ENCODE peak calls at places on chromosomes 1 and 21, in six cellular contexts. R, B, M, D, C and I are unnamed samples.
A peak's percentile ranks its signal among the peaks of the same experiment; 100 is the strongest.

GRCh38 chr1:45543599-45544417 is 6.8 kb upstream of the AKR1A1 start:
- DNase-seq in R (peak; percentile 78), B (peak; percentile 66), M (peak; percentile 66), D (no peak), C (peak; percentile 71), I (peak; percentile 71)

GRCh38 chr1:4160181-4160580 is 260.1 kb upstream of the C1orf174 start:
- DNase-seq in R (no peak), B (no peak), M (no peak), D (no peak), C (no peak), I (no peak)

GRCh38 chr1:176315519-176316220 is 108.6 kb upstream of the COP1 start:
- DNase-seq in R (no peak), B (no peak), M (no peak), D (no peak), C (no peak), I (no peak)

GRCh38 chr1:27428316-27429028 is 36.0 kb downstream of the GPR3 start:
- DNase-seq in R (peak; percentile 29), B (no peak), M (no peak), D (no peak), C (no peak), I (peak; percentile 77)

GRCh38 chr1:33624991-33625870 is 152.8 kb downstream of the ZSCAN20 start:
- DNase-seq in R (no peak), B (no peak), M (no peak), D (no peak), C (no peak), I (peak; percentile 34)

GRCh38 chr1:30452170-30452569 is 271.2 kb downstream of the MATN1 start:
- DNase-seq in R (no peak), B (no peak), M (peak; percentile 9), D (no peak), C (no peak), I (no peak)

GRCh38 chr1:41268154-41268770 is 26.2 kb upstream of the SCMH1 start:
- DNase-seq in R (peak; percentile 69), B (peak; percentile 71), M (peak; percentile 76), D (peak; percentile 38), C (peak; percentile 66), I (no peak)

GRCh38 chr1:113630340-113631327 is 128.7 kb downstream of the PHTF1 start:
- DNase-seq in R (no peak), B (no peak), M (no peak), D (no peak), C (no peak), I (no peak)

GRCh38 chr21:43331962-43332458 is 94.9 kb downstream of the SIK1 start:
- DNase-seq in R (peak; percentile 36), B (no peak), M (no peak), D (peak; percentile 91), C (no peak), I (no peak)

GRCh38 chr1:158285756-158286241 is 3.9 kb upstream of the CD1C start:
- DNase-seq in R (peak; percentile 43), B (no peak), M (peak; percentile 34), D (no peak), C (peak; percentile 48), I (peak; percentile 78)

GRCh38 chr21:35048183-35048601 is 910 bp downstream of the RUNX1 start:
- DNase-seq in R (no peak), B (peak; percentile 34), M (no peak), D (peak; percentile 30), C (no peak), I (no peak)

GRCh38 chr1:151970641-151971040 is 23.0 kb downstream of the S100A10 start:
- DNase-seq in R (no peak), B (no peak), M (peak; percentile 60), D (no peak), C (no peak), I (no peak)

GRCh38 chr1:230375795-230376194 is 50.3 kb downstream of the PGBD5 start:
- DNase-seq in R (peak; percentile 19), B (no peak), M (no peak), D (no peak), C (no peak), I (no peak)

GRCh38 chr1:75641325-75641724 is 30.4 kb upstream of the SLC44A5 start:
- DNase-seq in R (no peak), B (no peak), M (no peak), D (no peak), C (no peak), I (no peak)

GRCh38 chr1:21910528-21911204 is 26.4 kb downstream of the HSPG2 start:
- DNase-seq in R (no peak), B (no peak), M (no peak), D (no peak), C (no peak), I (no peak)

GRCh38 chr1:181179980-181180964 is 91.8 kb downstream of the IER5 start:
- DNase-seq in R (peak; percentile 73), B (peak; percentile 20), M (no peak), D (peak; percentile 58), C (no peak), I (no peak)

GRCh38 chr1:14987829-14988603 is 165.5 kb upstream of the TMEM51 start:
- DNase-seq in R (no peak), B (no peak), M (no peak), D (no peak), C (no peak), I (no peak)

GRCh38 chr1:221098462-221099406 is 219.5 kb downstream of the HLX start:
- DNase-seq in R (no peak), B (no peak), M (no peak), D (no peak), C (no peak), I (no peak)

GRCh38 chr1:59128239-59128736 is 168.6 kb upstream of the FGGY start:
- DNase-seq in R (no peak), B (no peak), M (no peak), D (peak; percentile 84), C (no peak), I (no peak)

GRCh38 chr1:43108080-43108479 is 64.0 kb downstream of the EBNA1BP2 start:
- DNase-seq in R (no peak), B (no peak), M (no peak), D (no peak), C (no peak), I (no peak)

GRCh38 chr1:43104027-43104763 is 67.9 kb downstream of the EBNA1BP2 start:
- DNase-seq in R (no peak), B (no peak), M (no peak), D (no peak), C (no peak), I (no peak)

DNA sequence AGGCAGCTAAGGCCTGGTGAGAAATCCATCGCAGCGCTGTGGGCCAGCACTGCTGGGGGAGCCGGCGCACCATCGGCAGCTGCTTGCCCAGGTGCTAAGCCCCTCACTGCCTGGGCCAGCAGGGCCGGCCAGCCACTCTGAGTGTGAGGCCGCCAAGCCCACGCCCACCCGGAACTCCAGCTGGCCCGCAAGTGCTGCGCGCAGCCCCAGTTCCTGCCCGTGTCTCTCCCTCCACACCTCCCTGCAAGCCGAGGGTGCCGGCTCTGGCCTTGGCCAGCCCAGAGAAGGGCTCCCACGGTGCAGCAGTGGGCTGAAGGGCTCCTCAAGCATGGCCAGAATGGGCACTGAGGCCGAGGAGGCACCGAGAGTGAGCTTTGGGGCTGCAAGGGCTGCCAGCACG is 64.4 kb downstream of the EBNA1BP2 start:
- DNase-seq in R (no peak), B (no peak), M (no peak), D (no peak), C (no peak), I (no peak)
- H3K9me3 ChIP-seq in R (no peaks in the 10 kb centered on the region), B (no peaks in the 10 kb centered on the region), M (no peaks in the 10 kb centered on the region), D (no peaks in the 10 kb centered on the region), C (no peaks in the 10 kb centered on the region), I (peaks cover 5% of the 10 kb centered on the region)

GRCh38 chr1:90731382-90732050 is 14.4 kb upstream of the BARHL2 start:
- DNase-seq in R (no peak), B (no peak), M (no peak), D (no peak), C (no peak), I (no peak)

GRCh38 chr1:90730247-90731022 is 13.3 kb upstream of the BARHL2 start:
- DNase-seq in R (no peak), B (no peak), M (no peak), D (no peak), C (no peak), I (no peak)

GRCh38 chr1:90728656-90729257 is 11.7 kb upstream of the BARHL2 start:
- DNase-seq in R (no peak), B (no peak), M (no peak), D (no peak), C (no peak), I (no peak)

GRCh38 chr1:90727917-90728655 is 11.0 kb upstream of the BARHL2 start:
- DNase-seq in R (no peak), B (no peak), M (no peak), D (no peak), C (no peak), I (no peak)

DNA sequence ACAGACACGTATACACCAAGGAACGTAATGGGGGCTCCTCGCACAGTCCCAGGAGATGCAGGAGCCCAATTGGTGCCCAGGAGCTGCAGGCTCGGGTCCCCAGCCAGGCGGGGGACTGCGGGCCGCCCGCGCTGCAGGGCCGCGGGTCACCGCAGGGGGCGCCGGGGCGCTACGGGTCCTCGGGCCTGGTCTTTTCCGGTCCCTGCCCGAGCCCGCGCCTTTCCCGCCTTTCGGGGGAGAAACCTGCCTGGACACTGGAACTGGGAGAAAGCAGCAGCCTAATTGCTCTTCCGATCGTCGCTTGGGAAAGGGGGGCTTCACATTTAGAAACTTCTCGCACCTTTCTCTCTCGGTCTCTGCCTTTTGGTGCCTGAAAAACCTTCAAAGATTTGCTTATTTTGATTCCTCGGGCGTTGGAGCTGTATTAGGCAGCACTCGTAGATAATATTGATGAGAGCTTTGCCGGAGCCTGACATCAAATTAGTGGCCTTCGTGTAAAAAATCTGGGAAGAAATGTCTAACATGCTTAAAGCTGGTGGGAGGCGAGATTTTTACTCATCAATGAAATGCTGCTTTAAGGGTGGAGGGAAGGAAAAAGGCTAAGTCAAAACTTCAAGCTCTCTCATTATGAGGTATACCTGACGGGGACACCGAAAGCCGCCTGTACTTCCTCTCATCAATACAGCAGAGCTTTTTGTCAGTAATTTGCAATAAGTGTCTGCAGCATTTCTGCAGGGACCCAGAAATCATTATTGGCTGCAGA is 12.6 kb upstream of the BARHL2 start:
- DNase-seq in R (no peak), B (no peak), M (no peak), D (no peak), C (no peak), I (no peak)
- TF ChIP-seq CTCF in R (peak; percentile 23), B (peak; percentile 34), M (peak; percentile 69), D (no peak), C (no peak), I (no peak)

DNA sequence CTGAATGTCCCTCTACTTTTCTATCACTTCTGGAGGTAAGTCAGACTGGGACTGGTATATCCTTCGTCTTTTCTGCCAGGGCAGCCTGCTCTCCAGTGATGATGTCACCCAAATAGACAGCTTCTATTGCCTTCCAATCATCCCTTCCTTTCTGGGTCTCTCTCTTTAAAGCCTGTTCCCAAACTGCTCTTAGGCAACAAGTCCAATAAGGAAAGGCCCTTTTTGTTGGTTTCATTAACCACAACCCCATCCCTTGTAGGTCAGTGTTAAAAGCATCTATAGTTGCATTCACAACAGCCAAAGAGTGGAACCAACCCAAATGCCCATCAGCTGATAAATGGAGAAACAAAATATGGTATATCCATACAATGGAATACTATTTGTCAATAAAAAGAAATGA is 114.4 kb downstream of the CNIH3 start:
- DNase-seq in R (no peak), B (no peak), M (no peak), D (no peak), C (no peak), I (no peak)
- H3K4me1 ChIP-seq in R (peaks cover 10% of the 10 kb centered on the region), B (peaks cover 11% of the 10 kb centered on the region), M (no peaks in the 10 kb centered on the region), D (peaks cover 20% of the 10 kb centered on the region), C (no peaks in the 10 kb centered on the region), I (no peaks in the 10 kb centered on the region)

DNA sequence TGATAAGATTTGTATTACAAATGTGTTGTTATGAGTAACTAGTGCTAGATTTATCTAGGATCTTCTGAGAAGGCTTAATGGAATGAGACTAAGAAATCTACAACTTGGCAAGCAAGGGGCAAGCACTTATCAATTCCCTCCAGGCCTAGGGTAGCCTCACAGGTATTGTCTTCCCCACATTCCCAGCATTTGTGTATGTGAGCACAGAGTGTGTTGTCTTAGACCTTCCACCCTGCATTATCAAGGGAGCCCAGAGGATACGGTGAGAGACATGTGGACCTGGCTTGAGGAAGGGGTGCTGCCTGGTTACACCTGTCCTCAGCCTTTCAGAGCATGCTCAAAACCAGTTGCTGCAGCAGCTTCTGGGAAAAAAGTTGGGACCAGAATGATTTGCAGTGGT is 327.2 kb downstream of the MRPL39 start:
- DNase-seq in R (no peak), B (no peak), M (no peak), D (no peak), C (no peak), I (no peak)
- H3K9me3 ChIP-seq in R (no peaks in the 10 kb centered on the region), B (no peaks in the 10 kb centered on the region), M (no peaks in the 10 kb centered on the region), D (no peaks in the 10 kb centered on the region), C (no peaks in the 10 kb centered on the region), I (no peaks in the 10 kb centered on the region)